ENCODE peak calls at places on chromosomes 5 and 9, in eight cellular contexts. V is CD14-positive monocyte, O is stomach, L is epithelial cell of esophagus, I is NB4, Z is progenitor cell of endocrine pancreas, C is right lobe of liver, D is uterus. U is an unnamed sample.

GRCh38 chr5:56003633-56004032 is 8.9 kb upstream of the IL6ST start:
- DNase-seq in D (no peak), C (no peak), L (no peak), V (no peak), Z (no peak), I (no peak), O (no peak), U (no peak)

GRCh38 chr5:176743828-176744583 is 66.4 kb upstream of the UNC5A start:
- DNase-seq in D (no peak), Z (no peak), O (no peak), C (peak; percentile 33), L (no peak), V (no peak), I (no peak), U (no peak)

GRCh38 chr9:110152704-110153374 is 55.1 kb downstream of the C9orf152 start:
- DNase-seq in O (no peak), L (peak; percentile 69), C (no peak), V (no peak), Z (peak; percentile 16), D (no peak), I (peak; percentile 82), U (peak; percentile 31)

GRCh38 chr5:130616161-130616560 is 548.9 kb downstream of the HINT1 start:
- DNase-seq in L (peak; percentile 64), Z (no peak), D (no peak), O (no peak), V (no peak), C (no peak), I (peak; percentile 34), U (no peak)

GRCh38 chr9:93588641-93589609 is 12.5 kb downstream of the PHF2 start:
- DNase-seq in I (no peak), C (peak; percentile 29), L (no peak), O (no peak), D (no peak), Z (no peak), V (no peak), U (no peak)

GRCh38 chr5:42982107-42982622 is 58.0 kb downstream of the ANXA2R start:
- DNase-seq in Z (no peak), V (no peak), D (no peak), C (no peak), I (no peak), O (no peak), L (peak; percentile 40), U (no peak)

GRCh38 chr5:72178910-72179815 is 71.9 kb downstream of the MAP1B start:
- DNase-seq in C (no peak), I (no peak), D (peak; percentile 78), L (peak; percentile 74), O (no peak), Z (no peak), V (no peak), U (no peak)

GRCh38 chr5:9351535-9351934 is 194.3 kb downstream of the SEMA5A start:
- DNase-seq in D (no peak), Z (no peak), I (no peak), L (no peak), V (no peak), C (no peak), O (no peak), U (no peak)

GRCh38 chr9:93652604-93653592 is 76.5 kb downstream of the PHF2 start:
- DNase-seq in Z (no peak), C (peak; percentile 39), L (no peak), I (no peak), V (peak; percentile 36), O (no peak), D (no peak), U (no peak)

GRCh38 chr5:34517249-34517648 is 138.9 kb upstream of the RAI14 start:
- DNase-seq in I (no peak), Z (no peak), D (no peak), L (peak; percentile 75), C (no peak), V (no peak), O (no peak), U (no peak)

GRCh38 chr9:8855046-8855445 is 1055.5 kb upstream of the DMAC1 start:
- DNase-seq in L (no peak), V (no peak), O (no peak), I (no peak), C (no peak), D (no peak), Z (no peak), U (no peak)

GRCh38 chr5:45847877-45848276 is 151.7 kb upstream of the HCN1 start:
- DNase-seq in V (no peak), I (no peak), Z (no peak), D (no peak), L (no peak), O (no peak), C (no peak), U (no peak)

GRCh38 chr5:69129413-69129812 is 35.6 kb downstream of the SLC30A5 start:
- DNase-seq in D (no peak), V (no peak), Z (no peak), C (no peak), I (no peak), L (peak; percentile 52), O (no peak), U (no peak)

GRCh38 chr9:96523429-96523828 is 73.5 kb downstream of the HABP4 start:
- DNase-seq in I (no peak), V (no peak), D (peak; percentile 34), O (no peak), Z (no peak), C (no peak), L (no peak), U (no peak)

GRCh38 chr5:125603321-125603720 is 819.9 kb upstream of the GRAMD2B start:
- DNase-seq in I (no peak), L (peak; percentile 43), O (no peak), D (no peak), Z (no peak), C (no peak), V (no peak), U (no peak)

GRCh38 chr5:55300890-55301289 is 6.6 kb downstream of the DHX29 start:
- DNase-seq in I (no peak), C (no peak), L (no peak), O (no peak), V (no peak), D (no peak), Z (no peak), U (no peak)

GRCh38 chr5:133968057-133968993 is at the start of gene C5orf15:
- DNase-seq in V (peak; percentile 92), O (peak; percentile 97), I (peak; percentile 97), D (peak; percentile 93), Z (peak; percentile 78), C (peak; percentile 96), L (peak; percentile 98), U (peak; percentile 99)

GRCh38 chr9:105757496-105758251 is 63.3 kb downstream of the TMEM38B start:
- DNase-seq in Z (no peak), L (peak; percentile 34), O (no peak), D (no peak), I (peak; percentile 74), V (no peak), C (no peak), U (no peak)

GRCh38 chr5:73945505-73945904 is 319.5 kb downstream of the ARHGEF28 start:
- DNase-seq in L (no peak), C (no peak), V (no peak), I (peak; percentile 28), D (no peak), Z (no peak), O (no peak), U (peak; percentile 38)

GRCh38 chr9:113580041-113580953 is 116.8 kb downstream of the RGS3 start:
- DNase-seq in V (peak; percentile 92), O (peak; percentile 93), I (peak; percentile 79), Z (no peak), C (peak; percentile 87), L (peak; percentile 89), D (no peak), U (peak; percentile 86)

GRCh38 chr9:90065851-90066250 is 461.0 kb downstream of the GADD45G start:
- DNase-seq in C (no peak), Z (no peak), V (no peak), I (no peak), L (no peak), D (no peak), O (no peak), U (no peak)

GRCh38 chr9:95477441-95477840 is 39.3 kb downstream of the PTCH1 start:
- DNase-seq in C (no peak), V (no peak), I (no peak), Z (no peak), O (no peak), L (peak; percentile 37), D (no peak), U (no peak)

GRCh38 chr9:133369923-133370322 is 5.9 kb downstream of the SURF4 start:
- DNase-seq in C (no peak), I (no peak), D (no peak), O (no peak), Z (no peak), V (no peak), L (no peak), U (peak; percentile 70)

GRCh38 chr5:92470770-92471169 is 1087.7 kb upstream of the ARRDC3 start:
- DNase-seq in V (no peak), C (no peak), O (no peak), Z (no peak), I (no peak), L (no peak), D (no peak), U (no peak)
- TF ChIP-seq CTCF in V (no peak), C (no peak), O (no peak), Z (no peak), I (peak; percentile 34), L (peak; percentile 8), D (no peak), U (no peak)

GRCh38 chr9:18626046-18626698 is 152.2 kb downstream of the ADAMTSL1 start:
- DNase-seq in I (no peak), L (peak; percentile 25), O (no peak), D (no peak), V (no peak), Z (no peak), C (no peak), U (no peak)
- TF ChIP-seq CTCF in I (no peak), L (peak; percentile 48), O (no peak), D (no peak), V (no peak), Z (no peak), C (no peak), U (no peak)

GRCh38 chr5:84249918-84250635 is 134.6 kb downstream of the EDIL3 start:
- DNase-seq in I (no peak), D (no peak), Z (no peak), C (no peak), O (no peak), L (peak; percentile 62), V (no peak), U (no peak)
- TF ChIP-seq CTCF in I (no peak), D (no peak), Z (no peak), C (no peak), O (no peak), L (no peak), V (no peak), U (no peak)

GRCh38 chr9:78026416-78026815 is 5.2 kb downstream of the GNAQ start:
- DNase-seq in D (no peak), Z (no peak), L (no peak), C (no peak), I (peak; percentile 34), O (no peak), V (no peak), U (no peak)

GRCh38 chr9:78023003-78023741 is 8.4 kb downstream of the GNAQ start:
- DNase-seq in D (no peak), O (peak; percentile 48), L (peak; percentile 77), Z (no peak), I (peak; percentile 88), C (no peak), V (peak; percentile 82), U (peak; percentile 11)

GRCh38 chr9:78025186-78025585 is 6.4 kb downstream of the GNAQ start:
- DNase-seq in L (no peak), C (no peak), I (no peak), V (no peak), Z (no peak), D (no peak), O (no peak), U (no peak)

GRCh38 chr9:78017294-78017693 is 14.3 kb downstream of the GNAQ start:
- DNase-seq in L (no peak), Z (no peak), I (no peak), V (no peak), D (no peak), C (no peak), O (no peak), U (no peak)

GRCh38 chr9:78021692-78022091 is 9.9 kb downstream of the GNAQ start:
- DNase-seq in L (no peak), I (no peak), C (no peak), Z (no peak), O (peak; percentile 69), V (no peak), D (no peak), U (no peak)
- TF ChIP-seq CTCF in L (no peak), I (no peak), C (no peak), Z (no peak), O (peak; percentile 36), V (no peak), D (no peak), U (no peak)